ENCODE peak calls at places on chromosomes 4 and X, in six cellular contexts. Z is BJ, N is OCI-LY7, G is psoas muscle, U is ovary, Q is upper lobe of right lung. Y is an unnamed sample. For H3K36me3, the result is how much of the 10 kb centered on the place peaks cover.

GRCh38 chrX:133544105-133544504 is 128.8 kb upstream of the GPC4 start:
- DNase-seq in Z (peak), N (no peak), G (no peak), U (no peak), Q (no peak), Y (no peak)

GRCh38 chr4:8385611-8386010 is 54.9 kb downstream of the ACOX3 start:
- DNase-seq in Z (no peak), N (no peak), G (peak), U (no peak), Q (no peak), Y (no peak)

GRCh38 chrX:47248576-47248975 is 15.8 kb downstream of the USP11 start:
- DNase-seq in Z (no peak), N (no peak), G (no peak), U (no peak), Q (no peak), Y (no peak)

GRCh38 chr4:128558896-128559669 is 250.4 kb upstream of the JADE1 start:
- DNase-seq in Z (no peak), N (no peak), G (no peak), U (no peak), Q (no peak), Y (no peak)

GRCh38 chr4:182845618-182846017 is 71.6 kb downstream of the DCTD start:
- DNase-seq in Z (no peak), N (no peak), G (no peak), U (no peak), Q (no peak), Y (no peak)

GRCh38 chrX:118847676-118848075 is 24.1 kb downstream of the ZCCHC12 start:
- DNase-seq in Z (no peak), N (peak), G (no peak), U (no peak), Q (no peak), Y (peak)

GRCh38 chr4:184310171-184310567 is 92.5 kb upstream of the ENPP6 start:
- DNase-seq in Z (no peak), N (peak), G (no peak), U (no peak), Q (no peak), Y (no peak)

GRCh38 chrX:44669626-44670025 is 127.0 kb upstream of the FUNDC1 start:
- DNase-seq in Z (no peak), N (no peak), G (no peak), U (no peak), Q (no peak), Y (no peak)

GRCh38 chr4:8238061-8238511 is 31.5 kb upstream of the HTRA3 start:
- DNase-seq in Z (no peak), N (peak), G (no peak), U (no peak), Q (no peak), Y (no peak)

GRCh38 chrX:41441934-41442823 is 5.0 kb upstream of the NYX start:
- DNase-seq in Z (peak), N (peak), G (peak), U (peak), Q (peak), Y (peak)

GRCh38 chr4:1406416-1406945 is at the start of gene NKX1-1:
- DNase-seq in Z (no peak), N (no peak), G (no peak), U (no peak), Q (peak), Y (no peak)

GRCh38 chrX:33183366-33183765 is 28.0 kb downstream of the DMD start:
- DNase-seq in Z (no peak), N (peak), G (peak), U (peak), Q (no peak), Y (peak)

GRCh38 chr4:182806259-182807252 is 110.6 kb downstream of the DCTD start:
- DNase-seq in Z (no peak), N (peak), G (peak), U (peak), Q (peak), Y (peak)

GRCh38 chr4:184514121-184514988 is 40.0 kb upstream of the IRF2 start:
- DNase-seq in Z (peak), N (no peak), G (peak), U (no peak), Q (peak), Y (no peak)

GRCh38 chrX:86711531-86712180 is 563.4 kb downstream of the DACH2 start:
- DNase-seq in Z (no peak), N (no peak), G (no peak), U (no peak), Q (no peak), Y (no peak)

GRCh38 chrX:40864972-40865371 is 129.6 kb upstream of the MED14 start:
- DNase-seq in Z (peak), N (no peak), G (no peak), U (no peak), Q (no peak), Y (no peak)

GRCh38 chr4:172202480-172203076 is 389.4 kb downstream of the GALNTL6 start:
- DNase-seq in Z (peak), N (peak), G (no peak), U (no peak), Q (no peak), Y (peak)

GRCh38 chrX:133120406-133120805 is 23.5 kb upstream of the USP26 start:
- DNase-seq in Z (no peak), N (no peak), G (no peak), U (no peak), Q (no peak), Y (no peak)

GRCh38 chr4:158824425-158825274 is 55.8 kb downstream of the FNIP2 start:
- DNase-seq in Z (peak), N (no peak), G (peak), U (no peak), Q (no peak), Y (peak)

GRCh38 chr4:40980318-40980883 is 230.6 kb downstream of the NSUN7 start:
- DNase-seq in Z (no peak), N (peak), G (no peak), U (no peak), Q (no peak), Y (peak)

GRCh38 chr4:138510053-138510452 is 267.9 kb upstream of the SLC7A11 start:
- DNase-seq in Z (no peak), N (no peak), G (no peak), U (no peak), Q (no peak), Y (no peak)

GRCh38 chr4:17814140-17814539 is 3.4 kb downstream of the NCAPG start:
- DNase-seq in Z (no peak), N (no peak), G (no peak), U (no peak), Q (no peak), Y (no peak)

GRCh38 chr4:169854090-169854489 is 96.3 kb upstream of the HPF1 start:
- DNase-seq in Z (no peak), N (no peak), G (no peak), U (no peak), Q (no peak), Y (no peak)

GRCh38 chr4:7539659-7540058 is 104.9 kb upstream of the PSAPL1 start:
- DNase-seq in Z (no peak), N (peak), G (no peak), U (peak), Q (no peak), Y (no peak)

GRCh38 chr4:39357002-39357401 is 9.2 kb downstream of the RFC1 start:
- DNase-seq in Z (no peak), N (peak), G (no peak), U (no peak), Q (no peak), Y (no peak)

GRCh38 chr4:39349326-39349725 is 16.8 kb downstream of the RFC1 start:
- DNase-seq in Z (no peak), N (no peak), G (no peak), U (no peak), Q (no peak), Y (no peak)

GRCh38 chr4:39348371-39349265 is 17.5 kb downstream of the RFC1 start:
- DNase-seq in Z (no peak), N (no peak), G (no peak), U (no peak), Q (no peak), Y (no peak)

GRCh38 chr4:39354178-39354503 is 12.0 kb downstream of the RFC1 start:
- DNase-seq in Z (no peak), N (no peak), G (no peak), U (no peak), Q (no peak), Y (no peak)

GRCh38 chr4:39353478-39354177 is 12.5 kb downstream of the RFC1 start:
- DNase-seq in Z (peak), N (peak), G (no peak), U (no peak), Q (no peak), Y (no peak)
- H3K4me3 ChIP-seq in Z (peak), N (peak), G (peak), U (peak), Q (peak), Y (no peak)

GRCh38 chr4:113472864-113473263 is 288.7 kb downstream of the CAMK2D start:
- DNase-seq in Z (no peak), N (no peak), G (no peak), U (no peak), Q (no peak), Y (no peak)

GRCh38 chr4:113476800-113477199 is 284.7 kb downstream of the CAMK2D start:
- DNase-seq in Z (no peak), N (no peak), G (no peak), U (no peak), Q (no peak), Y (no peak)

GRCh38 chr4:113478032-113478431 is 283.5 kb downstream of the CAMK2D start:
- DNase-seq in Z (no peak), N (no peak), G (no peak), U (no peak), Q (no peak), Y (no peak)

GRCh38 chr4:113471141-113471860 is 290.2 kb downstream of the CAMK2D start:
- DNase-seq in Z (no peak), N (no peak), G (no peak), U (no peak), Q (no peak), Y (no peak)

DNA sequence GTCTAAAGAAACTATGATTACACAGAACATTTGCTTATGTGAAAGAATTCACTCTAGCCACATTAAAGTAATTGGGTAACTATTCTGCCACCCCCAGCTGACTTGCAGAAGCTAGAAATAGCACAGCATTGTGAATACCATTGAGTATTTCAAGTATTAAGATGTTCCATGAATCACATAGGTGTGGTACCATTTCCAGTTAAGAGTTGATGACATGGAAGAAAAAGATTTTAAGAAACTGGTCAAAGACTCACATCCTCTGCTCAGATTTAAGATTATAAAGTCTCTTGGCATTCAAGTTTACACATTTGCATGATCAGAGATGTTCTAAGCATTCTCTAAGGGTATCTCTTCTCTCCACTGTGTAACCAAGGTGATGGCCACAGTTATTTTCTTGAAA is 287.5 kb downstream of the CAMK2D start:
- DNase-seq in Z (peak), N (no peak), G (no peak), U (no peak), Q (no peak), Y (no peak)
- H3K36me3 ChIP-seq in Z (under half), N (half or more), G (under half), U (under half), Q (under half), Y (under half)

GRCh38 chr4:86484241-86484640 is 109.9 kb upstream of the PTPN13 start:
- DNase-seq in Z (no peak), N (no peak), G (no peak), U (no peak), Q (no peak), Y (no peak)
- H3K4me3 ChIP-seq in Z (no peak), N (no peak), G (no peak), U (no peak), Q (no peak), Y (no peak)

GRCh38 chr4:121567748-121568147 is 129.0 kb downstream of the ANXA5 start:
- DNase-seq in Z (no peak), N (no peak), G (no peak), U (no peak), Q (no peak), Y (no peak)
- H3K36me3 ChIP-seq in Z (under half), N (under half), G (under half), U (under half), Q (under half), Y (under half)

GRCh38 chr4:67697860-67698655 is 2.9 kb downstream of the UBA6 start:
- DNase-seq in Z (no peak), N (no peak), G (no peak), U (no peak), Q (no peak), Y (no peak)
- H3K4me3 ChIP-seq in Z (no peak), N (no peak), G (no peak), U (no peak), Q (no peak), Y (no peak)

Y was measured in cardiac muscle cell.